ENCODE peak calls at places on chromosomes 7 and 10, in seven cellular contexts. Q, K, X, G, F, Z and D are unnamed samples. For H3K36me3, the result is how much of the 10 kb centered on the place peaks cover.

GRCh38 chr7:141920281-141920680 is 4.1 kb downstream of the OR9A4 start:
- DNase-seq in Z (no peak), X (no peak), Q (no peak), K (no peak), G (no peak), F (no peak), D (no peak)

GRCh38 chr10:73865459-73866442 is 8.6 kb downstream of the CAMK2G start:
- DNase-seq in G (no peak), X (no peak), K (no peak), F (peak), Q (peak), Z (no peak), D (no peak)

GRCh38 chr7:94052398-94053180 is 48.4 kb upstream of the BET1 start:
- DNase-seq in Q (no peak), G (no peak), X (no peak), Z (no peak), F (no peak), K (no peak), D (no peak)

GRCh38 chr10:132301371-132302330 is 6.1 kb downstream of the STK32C start:
- DNase-seq in G (no peak), Z (no peak), Q (no peak), K (no peak), F (no peak), X (no peak), D (no peak)

GRCh38 chr7:116843373-116843772 is 19.0 kb upstream of the CAPZA2 start:
- DNase-seq in Q (peak), X (no peak), K (no peak), G (no peak), F (no peak), Z (no peak), D (no peak)

GRCh38 chr7:88759216-88759955 is at the start of gene ZNF804B:
- DNase-seq in G (no peak), F (peak), Q (no peak), Z (peak), X (peak), K (no peak), D (no peak)

GRCh38 chr10:111004016-111004415 is 72.8 kb upstream of the ADRA2A start:
- DNase-seq in Z (no peak), K (no peak), X (no peak), F (no peak), Q (no peak), G (no peak), D (no peak)

GRCh38 chr7:46752881-46753366 is 829.0 kb downstream of the TNS3 start:
- DNase-seq in Z (no peak), K (peak), G (peak), X (no peak), Q (no peak), F (no peak), D (peak)

GRCh38 chr10:97711640-97712267 is 1.8 kb upstream of the MARVELD1 start:
- DNase-seq in Z (no peak), G (no peak), K (no peak), Q (no peak), F (no peak), X (no peak), D (no peak)

GRCh38 chr7:39501358-39501757 is 64.8 kb upstream of the YAE1 start:
- DNase-seq in Q (no peak), Z (no peak), K (no peak), G (no peak), X (no peak), F (no peak), D (no peak)

GRCh38 chr10:18144928-18145327 is 4.7 kb downstream of the CACNB2 start:
- DNase-seq in Q (no peak), G (no peak), X (peak), K (no peak), F (peak), Z (no peak), D (no peak)

GRCh38 chr7:73682745-73683055 is 553 bp downstream of the DNAJC30 start:
- DNase-seq in K (no peak), F (no peak), G (no peak), Q (no peak), X (no peak), Z (no peak), D (no peak)

GRCh38 chr10:21625623-21626229 is 91.7 kb downstream of the MLLT10 start:
- DNase-seq in F (no peak), K (no peak), X (no peak), Q (no peak), G (no peak), Z (no peak), D (no peak)

GRCh38 chr7:22187691-22188348 is 169.1 kb downstream of the RAPGEF5 start:
- DNase-seq in X (no peak), G (no peak), K (no peak), Z (no peak), Q (no peak), F (no peak), D (no peak)

GRCh38 chr7:22190736-22191135 is 166.2 kb downstream of the RAPGEF5 start:
- DNase-seq in F (no peak), G (no peak), Q (no peak), X (no peak), Z (no peak), K (no peak), D (no peak)

GRCh38 chr7:22189230-22189629 is 167.7 kb downstream of the RAPGEF5 start:
- DNase-seq in X (no peak), G (no peak), Z (no peak), F (no peak), K (no peak), Q (no peak), D (no peak)

GRCh38 chr7:22192778-22193177 is 164.2 kb downstream of the RAPGEF5 start:
- DNase-seq in X (no peak), F (no peak), K (no peak), Z (no peak), Q (no peak), G (no peak), D (no peak)

DNA sequence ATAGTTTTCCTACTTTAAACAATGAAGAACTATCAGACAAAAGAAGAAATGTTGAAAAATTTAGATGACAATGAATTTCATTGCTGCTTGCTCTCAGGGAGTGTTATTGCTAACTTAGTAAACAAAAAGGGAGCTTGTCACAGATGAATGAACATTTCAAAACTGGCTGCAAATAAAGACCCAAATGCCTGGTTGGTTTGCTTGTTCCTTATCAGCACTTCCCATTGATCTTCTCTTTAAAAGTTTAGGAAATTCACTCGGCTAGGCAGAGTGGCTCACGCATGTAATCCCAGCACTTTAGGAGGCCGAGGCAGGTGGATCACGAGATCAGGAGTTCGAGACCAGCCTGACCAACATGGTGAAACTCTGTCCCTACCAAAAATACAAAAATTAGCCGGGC is 167.2 kb downstream of the RAPGEF5 start:
- DNase-seq in G (no peak), F (no peak), X (no peak), K (no peak), Q (no peak), Z (no peak), D (no peak)
- H3K36me3 ChIP-seq in G (under half), F (half or more), X (under half), K (under half), Q (under half), Z (under half), D (under half)

DNA sequence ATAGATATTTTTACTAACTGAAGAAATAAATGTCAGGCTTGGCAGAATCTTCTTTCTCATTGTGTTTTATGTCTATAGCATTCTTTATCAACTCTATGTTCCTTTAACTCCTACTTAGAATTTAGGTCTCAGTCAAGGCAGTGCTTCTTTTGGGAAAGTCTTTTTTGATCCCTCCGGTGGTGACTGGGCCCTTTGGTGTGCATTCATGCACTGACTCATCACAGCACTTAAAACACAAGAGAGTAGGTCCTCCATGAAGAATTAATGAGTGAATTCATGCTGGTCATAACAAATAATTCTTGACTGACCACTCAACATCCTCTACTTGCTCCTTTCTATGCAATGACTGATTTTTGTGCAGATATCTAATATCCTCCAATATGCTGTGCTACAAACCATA is 458.8 kb upstream of the LRRTM3 start:
- DNase-seq in F (no peak), X (no peak), G (no peak), Z (no peak), Q (no peak), K (no peak), D (no peak)
- TF ChIP-seq CTCF in F (no peak), X (no peak), G (no peak), Z (no peak), Q (no peak), K (no peak), D (no peak)

GRCh38 chr10:87867453-87867852 is 4.0 kb downstream of the PTEN start:
- DNase-seq in X (no peak), F (no peak), Z (no peak), G (no peak), K (no peak), Q (no peak), D (no peak)

GRCh38 chr10:87872828-87873227 is 9.4 kb downstream of the PTEN start:
- DNase-seq in F (no peak), X (no peak), Z (no peak), Q (no peak), G (no peak), K (no peak), D (no peak)

GRCh38 chr10:87868277-87868676 is 4.9 kb downstream of the PTEN start:
- DNase-seq in F (no peak), G (no peak), X (no peak), K (no peak), Z (no peak), Q (no peak), D (no peak)

GRCh38 chr10:87873656-87874055 is 10.2 kb downstream of the PTEN start:
- DNase-seq in X (no peak), Z (no peak), K (no peak), Q (no peak), G (no peak), F (no peak), D (no peak)

DNA sequence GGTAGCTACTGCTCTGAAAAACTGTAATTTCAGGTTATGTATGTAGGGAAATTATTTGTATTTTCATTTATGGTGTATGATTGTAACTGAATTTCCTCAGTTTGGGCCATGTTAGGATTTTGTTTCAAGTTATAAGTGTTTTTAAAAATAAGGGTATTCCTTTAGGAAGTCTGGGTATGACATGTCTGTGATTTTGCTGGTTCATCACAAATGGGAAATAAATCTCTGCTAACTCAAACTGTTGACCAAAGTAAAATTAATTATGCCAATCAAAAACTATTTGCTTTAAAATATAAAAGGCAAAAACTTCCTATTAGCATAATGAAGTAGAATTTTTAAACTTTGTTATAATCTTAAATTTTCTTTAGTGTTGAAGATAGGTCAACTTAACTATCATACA is 6.7 kb downstream of the PTEN start:
- DNase-seq in Q (no peak), X (no peak), K (no peak), F (no peak), Z (no peak), G (no peak), D (no peak)
- H3K4me3 ChIP-seq in Q (no peak), X (peak), K (no peak), F (peak), Z (peak), G (no peak), D (no peak)

GRCh38 chr7:129702316-129702715 is 90.8 kb downstream of the NRF1 start:
- DNase-seq in Z (no peak), Q (no peak), G (no peak), K (no peak), F (no peak), X (no peak), D (no peak)

GRCh38 chr7:129703751-129704150 is 92.2 kb downstream of the NRF1 start:
- DNase-seq in F (no peak), X (no peak), K (no peak), Z (no peak), G (no peak), Q (no peak), D (no peak)

GRCh38 chr7:129713544-129713943 is 102.0 kb downstream of the NRF1 start:
- DNase-seq in Q (no peak), F (no peak), Z (no peak), G (no peak), K (no peak), X (no peak), D (no peak)

GRCh38 chr7:129702761-129703338 is 91.3 kb downstream of the NRF1 start:
- DNase-seq in Z (no peak), G (no peak), K (no peak), X (no peak), Q (no peak), F (no peak), D (no peak)

DNA sequence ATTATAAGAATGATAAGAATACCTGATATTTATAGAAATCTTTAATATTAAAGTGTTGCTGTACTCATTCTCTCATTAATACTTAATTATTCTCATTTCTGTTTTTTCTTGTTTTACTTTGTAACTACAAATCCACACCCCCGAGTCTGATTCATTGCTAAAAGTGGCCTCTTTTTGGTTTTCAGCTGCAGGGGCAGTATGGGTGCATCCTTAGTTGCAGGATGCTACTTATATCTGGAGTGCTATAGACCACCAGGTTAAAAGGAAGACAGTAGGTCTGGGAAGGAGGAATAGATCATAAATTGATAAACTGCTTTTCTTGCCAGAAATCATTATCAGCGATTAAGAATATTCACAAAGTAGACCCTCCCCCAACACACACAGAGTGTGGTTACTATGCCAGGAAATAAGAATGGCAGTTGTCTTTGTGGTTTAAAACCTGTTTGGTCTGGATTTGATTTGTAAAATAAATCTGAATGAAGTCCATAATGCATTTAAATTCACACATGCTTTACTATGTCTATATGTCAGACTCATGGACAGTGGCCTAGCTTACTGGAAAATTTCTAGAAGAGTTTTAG is 96.5 kb downstream of the NRF1 start:
- DNase-seq in Q (no peak), K (no peak), F (no peak), X (no peak), G (no peak), Z (no peak), D (no peak)
- H3K36me3 ChIP-seq in Q (under half), K (under half), F (under half), X (under half), G (under half), Z (under half), D (under half)

GRCh38 chr7:86914468-86915054 is 144.9 kb downstream of the ELAPOR2 start:
- DNase-seq in K (no peak), X (no peak), Z (no peak), F (no peak), G (no peak), Q (no peak), D (no peak)
- TF ChIP-seq CTCF in K (peak), X (peak), Z (peak), F (peak), G (peak), Q (no peak), D (peak)

DNA sequence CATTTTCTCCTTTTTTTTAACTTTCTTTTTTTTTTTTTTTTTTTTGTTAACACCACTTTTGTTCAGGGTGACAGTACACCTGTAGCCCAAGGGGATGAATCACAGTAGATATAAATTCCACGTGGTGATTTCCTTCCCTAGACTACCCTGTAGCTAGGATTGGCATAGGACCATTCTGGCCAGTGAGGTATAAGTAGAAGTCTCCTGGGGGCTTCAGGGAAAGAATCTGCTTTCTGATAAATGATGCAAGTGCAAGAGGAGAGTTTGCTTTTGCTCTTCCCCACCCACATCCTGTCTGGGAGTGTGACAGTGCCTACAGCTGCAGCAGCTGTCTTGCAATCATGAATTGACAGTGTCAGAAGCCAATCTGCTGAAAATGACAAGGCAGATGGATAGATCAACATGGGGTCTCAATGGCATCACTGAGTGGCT is 63.2 kb upstream of the TOMM7 start:
- DNase-seq in K (no peak), X (no peak), F (no peak), Q (no peak), Z (no peak), G (no peak), D (no peak)
- H3K4me3 ChIP-seq in K (no peak), X (no peak), F (no peak), Q (no peak), Z (no peak), G (no peak), D (no peak)

GRCh38 chr10:70078937-70079336 is 26.3 kb downstream of the MACROH2A2 start:
- DNase-seq in Q (no peak), F (no peak), X (no peak), Z (no peak), G (no peak), K (no peak), D (no peak)

GRCh38 chr10:70074971-70075370 is 22.3 kb downstream of the MACROH2A2 start:
- DNase-seq in Z (no peak), Q (no peak), K (no peak), X (no peak), F (no peak), G (no peak), D (no peak)

GRCh38 chr10:70084189-70084588 is 31.5 kb downstream of the MACROH2A2 start:
- DNase-seq in Q (no peak), Z (no peak), F (no peak), G (no peak), X (no peak), K (no peak), D (no peak)

GRCh38 chr10:70074147-70074546 is 21.5 kb downstream of the MACROH2A2 start:
- DNase-seq in F (no peak), X (no peak), Q (no peak), K (no peak), Z (no peak), G (no peak), D (no peak)

DNA sequence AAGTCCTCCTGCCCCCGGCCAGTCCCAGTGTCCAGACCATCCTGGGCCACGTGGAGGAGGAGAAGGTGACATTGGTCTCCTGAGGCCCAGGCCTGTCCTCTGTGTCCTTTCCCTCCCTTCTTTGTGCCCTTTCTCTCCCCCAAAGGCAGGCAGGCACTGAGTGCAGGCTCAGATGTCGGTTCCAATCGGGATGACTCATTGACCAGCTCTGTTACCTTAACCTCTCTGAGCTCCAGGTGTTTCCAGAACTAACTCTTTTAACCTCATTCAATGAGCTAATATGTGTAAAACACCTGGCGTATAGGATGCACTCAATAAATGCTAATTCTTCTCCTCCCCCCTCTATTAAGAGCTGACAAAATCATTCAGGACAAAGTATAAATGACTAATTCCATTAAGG is 25.7 kb downstream of the MACROH2A2 start:
- DNase-seq in Z (no peak), X (no peak), K (no peak), G (no peak), Q (no peak), F (no peak), D (no peak)
- H3K36me3 ChIP-seq in Z (under half), X (under half), K (under half), G (under half), Q (under half), F (under half), D (under half)

GRCh38 chr7:29598607-29599006 is 35.0 kb downstream of the PRR15 start:
- DNase-seq in Q (no peak), F (no peak), Z (no peak), K (no peak), X (no peak), G (no peak), D (no peak)

GRCh38 chr7:29596593-29597178 is 33.1 kb downstream of the PRR15 start:
- DNase-seq in F (no peak), G (no peak), Q (no peak), Z (no peak), K (no peak), X (no peak), D (no peak)

GRCh38 chr7:29593458-29593857 is 29.8 kb downstream of the PRR15 start:
- DNase-seq in F (no peak), K (no peak), Z (no peak), X (no peak), Q (no peak), G (no peak), D (no peak)

GRCh38 chr7:29592866-29593265 is 29.2 kb downstream of the PRR15 start:
- DNase-seq in K (no peak), G (no peak), F (no peak), Z (no peak), Q (no peak), X (no peak), D (no peak)

DNA sequence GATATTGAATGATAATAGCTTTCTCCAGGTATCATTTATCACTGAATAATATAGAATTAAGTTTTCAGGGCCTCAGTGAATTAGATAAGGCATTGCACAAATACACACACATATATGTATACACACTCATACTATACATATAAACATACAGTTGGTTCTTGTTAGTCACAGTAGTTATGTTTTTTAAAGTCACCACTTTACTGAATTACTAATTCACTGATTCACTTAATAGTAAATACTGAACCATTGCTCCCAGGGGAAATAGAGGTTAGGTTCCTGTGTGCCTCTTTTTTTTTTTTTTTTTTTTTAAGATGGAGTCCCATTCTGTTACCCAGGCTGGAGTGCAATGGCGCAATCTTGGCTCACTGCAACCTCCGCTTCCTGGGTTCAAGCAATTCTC is 33.6 kb downstream of the PRR15 start:
- DNase-seq in F (no peak), X (no peak), Q (no peak), Z (no peak), K (no peak), G (no peak), D (no peak)
- TF ChIP-seq CTCF in F (no peak), X (no peak), Q (no peak), Z (no peak), K (no peak), G (no peak), D (no peak)